ENCODE peak calls at places on chromosome 18, in six cellular contexts. One of them, this sample, is unnamed.

GRCh38 chr18:63882333-63883141 is 5.0 kb upstream of the SERPINB2 start:
- DNase-seq in T-helper 17 cell: no peak
- DNase-seq in progenitor cell of endocrine pancreas: no peak
- DNase-seq in activated B cell treated with CpG ODN at 0.5 μM for 24 hours: no peak
- DNase-seq in Kasumi-1: no peak
- DNase-seq in PC-3: peak; percentile 94
- DNase-seq in this sample: peak; percentile 76

GRCh38 chr18:48838921-48839818 is 111.6 kb downstream of the SMAD7 start:
- DNase-seq in T-helper 17 cell: no peak
- DNase-seq in progenitor cell of endocrine pancreas: no peak
- DNase-seq in activated B cell treated with CpG ODN at 0.5 μM for 24 hours: no peak
- DNase-seq in Kasumi-1: no peak
- DNase-seq in PC-3: peak; percentile 51
- DNase-seq in this sample: peak; percentile 19

GRCh38 chr18:61448316-61448715 is 115.1 kb downstream of the CDH20 start:
- DNase-seq in T-helper 17 cell: no peak
- DNase-seq in progenitor cell of endocrine pancreas: no peak
- DNase-seq in activated B cell treated with CpG ODN at 0.5 μM for 24 hours: no peak
- DNase-seq in Kasumi-1: no peak
- DNase-seq in PC-3: no peak
- DNase-seq in this sample: no peak

GRCh38 chr18:47331051-47331450 is 79.6 kb upstream of the SKOR2 start:
- DNase-seq in T-helper 17 cell: no peak
- DNase-seq in progenitor cell of endocrine pancreas: no peak
- DNase-seq in activated B cell treated with CpG ODN at 0.5 μM for 24 hours: no peak
- DNase-seq in Kasumi-1: no peak
- DNase-seq in PC-3: no peak
- DNase-seq in this sample: no peak

GRCh38 chr18:28152354-28152753 is 24.6 kb downstream of the CDH2 start:
- DNase-seq in T-helper 17 cell: no peak
- DNase-seq in progenitor cell of endocrine pancreas: no peak
- DNase-seq in activated B cell treated with CpG ODN at 0.5 μM for 24 hours: no peak
- DNase-seq in Kasumi-1: no peak
- DNase-seq in PC-3: no peak
- DNase-seq in this sample: no peak

GRCh38 chr18:43314931-43315330 is 37.6 kb upstream of the SYT4 start:
- DNase-seq in T-helper 17 cell: no peak
- DNase-seq in progenitor cell of endocrine pancreas: no peak
- DNase-seq in activated B cell treated with CpG ODN at 0.5 μM for 24 hours: no peak
- DNase-seq in Kasumi-1: no peak
- DNase-seq in PC-3: no peak
- DNase-seq in this sample: no peak

GRCh38 chr18:8254664-8255063 is 354.6 kb upstream of the RAB12 start:
- DNase-seq in T-helper 17 cell: no peak
- DNase-seq in progenitor cell of endocrine pancreas: no peak
- DNase-seq in activated B cell treated with CpG ODN at 0.5 μM for 24 hours: no peak
- DNase-seq in Kasumi-1: no peak
- DNase-seq in PC-3: no peak
- DNase-seq in this sample: no peak

GRCh38 chr18:59159986-59160385 is 20.3 kb downstream of the SEC11C start:
- DNase-seq in T-helper 17 cell: no peak
- DNase-seq in progenitor cell of endocrine pancreas: no peak
- DNase-seq in activated B cell treated with CpG ODN at 0.5 μM for 24 hours: no peak
- DNase-seq in Kasumi-1: no peak
- DNase-seq in PC-3: no peak
- DNase-seq in this sample: no peak

GRCh38 chr18:62717059-62717849 is 1.9 kb downstream of the PHLPP1 start:
- DNase-seq in T-helper 17 cell: peak; percentile 26
- DNase-seq in progenitor cell of endocrine pancreas: no peak
- DNase-seq in activated B cell treated with CpG ODN at 0.5 μM for 24 hours: no peak
- DNase-seq in Kasumi-1: peak; percentile 54
- DNase-seq in PC-3: peak; percentile 85
- DNase-seq in this sample: no peak

GRCh38 chr18:54161267-54161666 is 63.2 kb downstream of the MBD2 start:
- DNase-seq in T-helper 17 cell: no peak
- DNase-seq in progenitor cell of endocrine pancreas: no peak
- DNase-seq in activated B cell treated with CpG ODN at 0.5 μM for 24 hours: no peak
- DNase-seq in Kasumi-1: no peak
- DNase-seq in PC-3: peak; percentile 31
- DNase-seq in this sample: no peak

GRCh38 chr18:6069539-6069938 is 174.2 kb upstream of the TMEM200C start:
- DNase-seq in T-helper 17 cell: no peak
- DNase-seq in progenitor cell of endocrine pancreas: no peak
- DNase-seq in activated B cell treated with CpG ODN at 0.5 μM for 24 hours: no peak
- DNase-seq in Kasumi-1: no peak
- DNase-seq in PC-3: peak; percentile 88
- DNase-seq in this sample: no peak

GRCh38 chr18:50973367-50974126 is 5.7 kb downstream of the ELAC1 start:
- DNase-seq in T-helper 17 cell: no peak
- DNase-seq in progenitor cell of endocrine pancreas: no peak
- DNase-seq in activated B cell treated with CpG ODN at 0.5 μM for 24 hours: no peak
- DNase-seq in Kasumi-1: no peak
- DNase-seq in PC-3: peak; percentile 70
- DNase-seq in this sample: peak; percentile 11

GRCh38 chr18:48943736-48944527 is 6.8 kb downstream of the SMAD7 start:
- DNase-seq in T-helper 17 cell: no peak
- DNase-seq in progenitor cell of endocrine pancreas: no peak
- DNase-seq in activated B cell treated with CpG ODN at 0.5 μM for 24 hours: no peak
- DNase-seq in Kasumi-1: no peak
- DNase-seq in PC-3: no peak
- DNase-seq in this sample: no peak

GRCh38 chr18:45050712-45051639 is 370.3 kb downstream of the SETBP1 start:
- DNase-seq in T-helper 17 cell: no peak
- DNase-seq in progenitor cell of endocrine pancreas: no peak
- DNase-seq in activated B cell treated with CpG ODN at 0.5 μM for 24 hours: no peak
- DNase-seq in Kasumi-1: no peak
- DNase-seq in PC-3: peak; percentile 63
- DNase-seq in this sample: peak; percentile 75

GRCh38 chr18:68033466-68033865 is 516.9 kb upstream of the DSEL start:
- DNase-seq in T-helper 17 cell: no peak
- DNase-seq in progenitor cell of endocrine pancreas: no peak
- DNase-seq in activated B cell treated with CpG ODN at 0.5 μM for 24 hours: no peak
- DNase-seq in Kasumi-1: no peak
- DNase-seq in PC-3: peak; percentile 9
- DNase-seq in this sample: no peak

GRCh38 chr18:74493689-74494088 is 2.5 kb upstream of the CNDP2 start:
- DNase-seq in T-helper 17 cell: peak; percentile 56
- DNase-seq in progenitor cell of endocrine pancreas: no peak
- DNase-seq in activated B cell treated with CpG ODN at 0.5 μM for 24 hours: no peak
- DNase-seq in Kasumi-1: peak; percentile 49
- DNase-seq in PC-3: peak; percentile 69
- DNase-seq in this sample: no peak

GRCh38 chr18:59915606-59916005 is 15.8 kb downstream of the PMAIP1 start:
- DNase-seq in T-helper 17 cell: no peak
- DNase-seq in progenitor cell of endocrine pancreas: no peak
- DNase-seq in activated B cell treated with CpG ODN at 0.5 μM for 24 hours: no peak
- DNase-seq in Kasumi-1: no peak
- DNase-seq in PC-3: peak; percentile 69
- DNase-seq in this sample: no peak

GRCh38 chr18:39341106-39341505 is 1775.5 kb upstream of the CELF4 start:
- DNase-seq in T-helper 17 cell: no peak
- DNase-seq in progenitor cell of endocrine pancreas: no peak
- DNase-seq in activated B cell treated with CpG ODN at 0.5 μM for 24 hours: no peak
- DNase-seq in Kasumi-1: no peak
- DNase-seq in PC-3: no peak
- DNase-seq in this sample: no peak

This sample was measured in amniotic stem cell.